ENCODE peak calls at places on chromosomes 12 and 14, in five cellular contexts. Z, B, C, H and R are unnamed samples.

GRCh38 chr12:94791933-94792332 is 141.6 kb upstream of the TMCC3 start:
- DNase-seq in Z (no peak), B (no peak), C (no peak), H (no peak), R (no peak)

GRCh38 chr14:67538501-67538900 is 5.4 kb downstream of the PLEKHH1 start:
- DNase-seq in Z (no peak), B (no peak), C (no peak), H (no peak), R (no peak)

GRCh38 chr12:69583203-69583602 is 2.1 kb upstream of the CCT2 start:
- DNase-seq in Z (no peak), B (no peak), C (no peak), H (no peak), R (no peak)

GRCh38 chr12:131116437-131117117 is 162.9 kb downstream of the ADGRD1 start:
- DNase-seq in Z (peak), B (no peak), C (no peak), H (no peak), R (no peak)

GRCh38 chr14:64726585-64726890 is 22.3 kb downstream of the PLEKHG3 start:
- DNase-seq in Z (no peak), B (peak), C (peak), H (no peak), R (peak)

GRCh38 chr14:103943673-103944072 is 1.3 kb upstream of the RD3L start:
- DNase-seq in Z (no peak), B (no peak), C (peak), H (no peak), R (no peak)

GRCh38 chr12:29159690-29160089 is 10.6 kb downstream of the FAR2 start:
- DNase-seq in Z (no peak), B (no peak), C (peak), H (no peak), R (no peak)

GRCh38 chr14:67311868-67312267 is 47.7 kb downstream of the ATP6V1D start:
- DNase-seq in Z (no peak), B (no peak), C (no peak), H (no peak), R (no peak)

GRCh38 chr14:103313704-103314103 is 20.3 kb upstream of the EIF5 start:
- DNase-seq in Z (no peak), B (no peak), C (no peak), H (no peak), R (no peak)

GRCh38 chr12:133010657-133011297 is 24.6 kb downstream of the ZNF26 start:
- DNase-seq in Z (no peak), B (no peak), C (peak), H (no peak), R (no peak)

GRCh38 chr12:75781532-75782046 is 250.0 kb downstream of the PHLDA1 start:
- DNase-seq in Z (no peak), B (no peak), C (peak), H (no peak), R (no peak)

GRCh38 chr14:72928872-72929271 is 2.6 kb downstream of the DCAF4 start:
- DNase-seq in Z (no peak), B (no peak), C (no peak), H (no peak), R (no peak)

GRCh38 chr14:28142400-28143015 is 624.1 kb upstream of the FOXG1 start:
- DNase-seq in Z (no peak), B (no peak), C (no peak), H (no peak), R (peak)

GRCh38 chr12:56803750-56804149 is 40.6 kb downstream of the HSD17B6 start:
- DNase-seq in Z (peak), B (peak), C (no peak), H (no peak), R (no peak)

GRCh38 chr12:28780096-28780495 is 369.0 kb upstream of the FAR2 start:
- DNase-seq in Z (no peak), B (no peak), C (peak), H (no peak), R (no peak)

GRCh38 chr12:103676863-103677262 is 89.8 kb downstream of the STAB2 start:
- DNase-seq in Z (no peak), B (no peak), C (no peak), H (no peak), R (no peak)

GRCh38 chr14:33837943-33838683 is 112.8 kb downstream of the EGLN3 start:
- DNase-seq in Z (no peak), B (no peak), C (no peak), H (no peak), R (no peak)

DNA sequence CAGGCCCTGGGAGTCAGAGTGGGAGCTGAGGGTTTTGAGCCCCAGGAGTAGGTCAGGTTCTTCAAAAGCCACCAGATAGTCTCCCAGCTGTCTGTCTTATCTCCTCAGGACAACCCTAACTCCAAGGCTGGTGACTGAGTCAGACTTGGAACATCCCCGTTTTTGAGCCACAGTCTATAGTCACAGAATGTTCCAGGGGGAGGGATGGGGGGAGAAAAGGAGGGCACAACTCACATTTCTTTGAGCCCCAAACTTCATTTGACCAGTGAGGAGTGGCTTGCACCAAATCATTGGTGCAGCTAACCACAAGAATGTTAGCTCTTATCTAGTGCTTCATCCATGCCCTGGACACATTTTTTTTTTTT is 243.8 kb downstream of the ZFP36L1 start:
- DNase-seq in Z (no peak), B (no peak), C (peak), H (no peak), R (no peak)
- H3K4me3 ChIP-seq in Z (no peak), B (no peak), C (no peak), H (no peak), R (no peak)

GRCh38 chr12:105573574-105573973 is 243.1 kb downstream of the C12orf75 start:
- DNase-seq in Z (no peak), B (no peak), C (no peak), H (no peak), R (no peak)
- H3K4me3 ChIP-seq in Z (no peak), B (no peak), C (no peak), H (no peak), R (no peak)

DNA sequence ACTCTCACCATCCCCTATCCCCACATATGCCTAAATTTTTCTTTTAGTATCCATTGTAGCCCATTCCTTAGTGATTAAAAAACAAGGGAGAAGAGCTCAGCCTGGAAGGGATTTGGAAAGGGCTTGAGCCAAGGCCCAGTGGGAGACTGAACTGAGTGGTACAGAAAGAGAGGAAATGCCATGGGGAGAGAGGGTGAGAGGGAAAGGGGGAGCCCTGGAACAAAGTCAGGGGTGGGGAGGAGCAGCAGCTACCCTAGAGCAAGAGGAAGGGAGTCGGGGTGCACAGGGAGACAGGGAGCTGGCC is 2.6 kb upstream of the ATN1 start:
- DNase-seq in Z (no peak), B (no peak), C (no peak), H (no peak), R (no peak)
- H3K4me3 ChIP-seq in Z (no peak), B (peak), C (no peak), H (no peak), R (no peak)

GRCh38 chr12:26723379-26724308 is 109.3 kb downstream of the ITPR2 start:
- DNase-seq in Z (peak), B (no peak), C (peak), H (no peak), R (no peak)

GRCh38 chr12:26725517-26725916 is 107.5 kb downstream of the ITPR2 start:
- DNase-seq in Z (no peak), B (no peak), C (no peak), H (no peak), R (no peak)

GRCh38 chr12:26726956-26727355 is 106.0 kb downstream of the ITPR2 start:
- DNase-seq in Z (no peak), B (no peak), C (no peak), H (no peak), R (no peak)

GRCh38 chr12:26721800-26722199 is 111.2 kb downstream of the ITPR2 start:
- DNase-seq in Z (no peak), B (no peak), C (no peak), H (no peak), R (no peak)

GRCh38 chr12:26724309-26724702 is 108.7 kb downstream of the ITPR2 start:
- DNase-seq in Z (no peak), B (no peak), C (no peak), H (no peak), R (no peak)
- H3K4me3 ChIP-seq in Z (no peak), B (no peak), C (no peak), H (no peak), R (no peak)

GRCh38 chr14:56180754-56181542 is 62.7 kb downstream of the PELI2 start:
- DNase-seq in Z (no peak), B (no peak), C (no peak), H (no peak), R (no peak)
- H3K4me3 ChIP-seq in Z (no peak), B (no peak), C (no peak), H (no peak), R (no peak)

DNA sequence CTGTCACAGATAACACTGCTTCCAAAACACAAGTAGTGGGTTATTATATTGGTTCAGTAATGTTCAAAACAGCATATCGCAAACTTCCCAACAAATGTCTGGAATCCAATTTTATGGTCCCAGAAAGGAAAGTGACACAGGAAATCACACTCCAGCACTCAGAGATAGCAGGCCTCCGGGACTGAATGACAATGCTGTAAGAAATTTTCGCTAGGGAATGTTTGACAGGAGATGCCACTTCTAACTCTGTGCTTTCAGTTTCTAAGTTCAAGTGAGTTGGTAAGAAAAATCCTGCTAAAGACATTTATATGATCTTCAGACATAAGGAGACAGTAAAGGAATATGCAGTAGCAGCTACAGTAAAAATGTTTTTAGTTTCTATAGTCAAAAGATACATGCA is 93.2 kb downstream of the SLC2A13 start:
- DNase-seq in Z (no peak), B (no peak), C (peak), H (no peak), R (no peak)
- H3K4me3 ChIP-seq in Z (no peak), B (peak), C (no peak), H (no peak), R (no peak)

DNA sequence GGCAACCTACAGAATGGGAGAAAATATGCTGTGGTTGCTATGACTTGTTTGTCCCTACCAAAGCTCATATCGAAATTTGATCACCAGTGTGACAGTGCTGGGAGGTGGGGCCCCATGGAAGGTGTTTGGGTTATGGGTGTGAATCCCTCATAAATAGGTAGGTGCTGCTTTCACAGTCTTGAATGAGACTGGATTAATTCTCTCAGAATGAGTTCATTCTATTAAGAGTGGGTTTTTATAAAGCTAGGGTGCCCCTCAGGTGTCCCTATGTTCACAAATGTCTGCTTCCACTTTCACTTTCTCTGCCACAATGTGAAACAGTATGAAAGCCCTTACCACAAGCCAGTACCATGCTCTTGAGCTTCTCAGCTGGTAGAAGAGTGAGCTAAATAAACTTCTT is 133.5 kb downstream of the CPNE8 start:
- DNase-seq in Z (no peak), B (no peak), C (peak), H (no peak), R (no peak)
- H3K4me3 ChIP-seq in Z (no peak), B (no peak), C (no peak), H (no peak), R (no peak)